ENCODE peak calls at places on chromosome 1, in five cellular contexts. L is endodermal cell, C is PC-3, B is psoas muscle, D is hepatocyte. Z is an unnamed sample.

GRCh38 chr1:201006450-201006849 is 17.1 kb downstream of the KIF21B start:
- DNase-seq in D (no peak), C (no peak), L (no peak), B (no peak), Z (no peak)

GRCh38 chr1:103363008-103363365 is 162.5 kb upstream of the RNPC3 start:
- DNase-seq in D (no peak), C (no peak), L (no peak), B (no peak), Z (no peak)

GRCh38 chr1:53121319-53122172 is 20.9 kb downstream of the SLC1A7 start:
- DNase-seq in L (peak; percentile 57), D (peak; percentile 91), B (peak; percentile 72), C (peak; percentile 42), Z (no peak)

GRCh38 chr1:88763649-88764406 is 79.8 kb downstream of the PKN2 start:
- DNase-seq in D (no peak), B (no peak), L (no peak), C (peak; percentile 19), Z (no peak)

GRCh38 chr1:69312055-69312732 is 255.5 kb upstream of the LRRC7 start:
- DNase-seq in D (peak; percentile 32), C (no peak), B (no peak), L (peak; percentile 93), Z (no peak)

GRCh38 chr1:53372501-53372951 is 44.7 kb upstream of the LRP8 start:
- DNase-seq in B (no peak), D (no peak), C (no peak), L (peak; percentile 43), Z (no peak)

GRCh38 chr1:25487628-25488027 is 55.8 kb upstream of the LDLRAP1 start:
- DNase-seq in L (no peak), D (no peak), B (no peak), C (peak; percentile 27), Z (no peak)

GRCh38 chr1:172916126-172916525 is 134.6 kb downstream of the TNFSF18 start:
- DNase-seq in L (no peak), D (no peak), C (peak; percentile 99), B (no peak), Z (no peak)

GRCh38 chr1:184315254-184315653 is 71.6 kb upstream of the C1orf21 start:
- DNase-seq in D (no peak), C (no peak), L (no peak), B (no peak), Z (no peak)

GRCh38 chr1:159889821-159890252 is 10.1 kb downstream of the CFAP45 start:
- DNase-seq in B (peak; percentile 19), L (no peak), C (peak; percentile 96), D (no peak), Z (peak; percentile 69)

GRCh38 chr1:220826729-220827128 is 40.0 kb downstream of the MTARC1 start:
- DNase-seq in C (no peak), B (no peak), D (no peak), L (no peak), Z (no peak)

GRCh38 chr1:12346483-12347155 is 116.8 kb downstream of the VPS13D start:
- DNase-seq in B (no peak), D (peak; percentile 29), L (no peak), C (no peak), Z (no peak)

GRCh38 chr1:160108888-160109662 is 6.5 kb upstream of the ATP1A2 start:
- DNase-seq in D (peak; percentile 65), B (no peak), C (peak; percentile 73), L (peak; percentile 79), Z (peak; percentile 60)

GRCh38 chr1:8120693-8121260 is 94.7 kb upstream of the ERRFI1 start:
- DNase-seq in L (no peak), B (no peak), C (peak; percentile 36), D (no peak), Z (no peak)

GRCh38 chr1:209989525-209989924 is 51.5 kb downstream of the SYT14 start:
- DNase-seq in C (peak; percentile 57), B (no peak), L (no peak), D (peak; percentile 8), Z (no peak)

GRCh38 chr1:168179411-168180147 is 817 bp downstream of the TIPRL start:
- DNase-seq in B (no peak), D (peak; percentile 23), L (peak; percentile 47), C (peak; percentile 20), Z (no peak)

GRCh38 chr1:77759090-77760028 is at the start of gene USP33:
- DNase-seq in C (peak; percentile 93), B (peak; percentile 89), D (peak; percentile 93), L (peak; percentile 96), Z (peak; percentile 92)

GRCh38 chr1:70071597-70071996 is 133.8 kb downstream of the LRRC40 start:
- DNase-seq in B (no peak), L (no peak), C (no peak), D (no peak), Z (peak; percentile 7)

GRCh38 chr1:150464422-150464826 is 22.8 kb upstream of the TARS2 start:
- DNase-seq in B (peak; percentile 40), D (peak; percentile 82), L (peak; percentile 87), C (peak; percentile 79), Z (peak; percentile 63)
- H3K4me1 ChIP-seq in B (no peaks in the 10 kb centered on the region), D (no peaks in the 10 kb centered on the region), L (no peaks in the 10 kb centered on the region), C (no peaks in the 10 kb centered on the region), Z (peaks cover 7% of the 10 kb centered on the region)

GRCh38 chr1:74513396-74513795 is 985 bp upstream of the LRRC53 start:
- DNase-seq in L (no peak), D (no peak), B (no peak), C (no peak), Z (no peak)

GRCh38 chr1:74508449-74508848 is 4.0 kb downstream of the LRRC53 start:
- DNase-seq in L (no peak), D (no peak), C (no peak), B (no peak), Z (no peak)

GRCh38 chr1:74513901-74514300 is 1.5 kb upstream of the LRRC53 start:
- DNase-seq in C (peak; percentile 9), L (no peak), D (no peak), B (no peak), Z (no peak)

GRCh38 chr1:74517599-74518051 is 5.2 kb upstream of the LRRC53 start:
- DNase-seq in B (no peak), D (no peak), C (no peak), L (no peak), Z (no peak)

GRCh38 chr1:74512516-74512915 is at the start of gene LRRC53:
- DNase-seq in C (no peak), B (no peak), D (no peak), L (no peak), Z (no peak)
- TF ChIP-seq CTCF in C (no peak), B (no peak), D (no peak), L (no peak), Z (no peak)

GRCh38 chr1:244851546-244852231 is 12.7 kb downstream of the HNRNPU start:
- DNase-seq in L (no peak), C (no peak), B (no peak), D (no peak), Z (peak; percentile 66)

GRCh38 chr1:244850896-244851295 is 13.4 kb downstream of the HNRNPU start:
- DNase-seq in B (no peak), L (no peak), C (no peak), D (no peak), Z (no peak)

GRCh38 chr1:244854175-244854574 is 10.2 kb downstream of the HNRNPU start:
- DNase-seq in C (no peak), L (no peak), B (no peak), D (no peak), Z (no peak)

GRCh38 chr1:244854865-244855578 is 9.3 kb downstream of the HNRNPU start:
- DNase-seq in L (no peak), C (no peak), D (no peak), B (no peak), Z (no peak)

DNA sequence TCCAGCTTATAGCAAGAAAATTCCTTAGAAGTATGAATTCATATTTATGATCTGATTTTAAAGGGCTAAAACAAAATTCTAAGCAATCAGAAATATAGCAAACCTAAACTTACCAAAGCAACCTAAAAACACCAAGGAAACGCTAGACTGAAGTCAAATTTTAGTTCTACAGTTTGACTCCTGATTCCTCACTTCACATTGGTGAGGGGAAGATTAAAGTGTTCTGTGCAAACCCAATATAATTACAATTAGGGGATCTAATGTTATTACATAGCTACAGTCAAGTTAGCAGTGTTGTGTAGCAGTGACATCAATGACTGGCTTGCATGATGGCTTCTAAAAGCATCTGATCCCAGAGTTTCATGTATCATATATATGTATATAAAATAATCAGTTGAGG is 11.6 kb downstream of the HNRNPU start:
- DNase-seq in D (no peak), C (no peak), L (no peak), B (no peak), Z (no peak)
- H3K36me3 ChIP-seq in D (no peaks in the 10 kb centered on the region), C (peaks cover 98% of the 10 kb centered on the region), L (peaks cover 100% of the 10 kb centered on the region), B (peaks cover 12% of the 10 kb centered on the region), Z (no peaks in the 10 kb centered on the region)

GRCh38 chr1:2047749-2048729 is 2.2 kb upstream of the PRKCZ start:
- DNase-seq in B (no peak), D (no peak), L (no peak), C (no peak), Z (no peak)

GRCh38 chr1:2049225-2049516 is 1.0 kb upstream of the PRKCZ start:
- DNase-seq in B (no peak), L (no peak), C (no peak), D (no peak), Z (no peak)

GRCh38 chr1:2046225-2046917 is 3.8 kb upstream of the PRKCZ start:
- DNase-seq in D (peak; percentile 90), L (peak; percentile 98), C (peak; percentile 85), B (no peak), Z (peak; percentile 82)

GRCh38 chr1:2045468-2046224 is 4.6 kb upstream of the PRKCZ start:
- DNase-seq in L (no peak), B (no peak), C (no peak), D (no peak), Z (no peak)

GRCh38 chr1:2046953-2047748 is 3.1 kb upstream of the PRKCZ start:
- DNase-seq in L (peak; percentile 74), C (no peak), B (no peak), D (peak; percentile 45), Z (no peak)
- H3K4me1 ChIP-seq in L (peaks cover 5% of the 10 kb centered on the region), C (peaks cover 26% of the 10 kb centered on the region), B (no peaks in the 10 kb centered on the region), D (peaks cover 31% of the 10 kb centered on the region), Z (peaks cover 9% of the 10 kb centered on the region)